ENCODE peak calls at places on chromosomes 1 and 21, in five cellular contexts. C is CD8-positive, alpha-beta T cell; W is breast epithelium; I is pancreas; J is astrocyte of the spinal cord. O is an unnamed sample.

GRCh38 chr1:180360333-180361075 is 130.4 kb downstream of the LHX4 start:
- DNase-seq in C (no peak), W (no peak), I (no peak), J (peak), O (no peak)

GRCh38 chr1:188689542-188689941 is 1788.1 kb downstream of the BRINP3 start:
- DNase-seq in C (no peak), W (no peak), I (no peak), J (peak), O (no peak)

GRCh38 chr1:168136709-168137514 is at the start of gene GPR161:
- DNase-seq in C (no peak), W (no peak), I (peak), J (peak), O (no peak)

GRCh38 chr1:26907071-26907922 is 6.5 kb downstream of the NR0B2 start:
- DNase-seq in C (no peak), W (no peak), I (peak), J (peak), O (no peak)

GRCh38 chr1:235060607-235061470 is 67.8 kb downstream of the TOMM20 start:
- DNase-seq in C (no peak), W (peak), I (no peak), J (no peak), O (no peak)

GRCh38 chr1:25714532-25714931 is 85.5 kb upstream of the SELENON start:
- DNase-seq in C (no peak), W (no peak), I (no peak), J (no peak), O (no peak)

GRCh38 chr1:41381691-41382530 is 20.7 kb downstream of the FOXO6 start:
- DNase-seq in C (no peak), W (no peak), I (no peak), J (no peak), O (no peak)

GRCh38 chr1:145981299-145981600 is 15.1 kb downstream of the TXNIP start:
- DNase-seq in C (no peak), W (no peak), I (no peak), J (no peak), O (no peak)

GRCh38 chr1:158992787-158993312 is 16.9 kb upstream of the IFI16 start:
- DNase-seq in C (no peak), W (no peak), I (no peak), J (no peak), O (no peak)

GRCh38 chr1:39625462-39626273 is 13.8 kb downstream of the HEYL start:
- DNase-seq in C (no peak), W (no peak), I (no peak), J (peak), O (no peak)

GRCh38 chr1:158121604-158122254 is 59.0 kb upstream of the CD1D start:
- DNase-seq in C (no peak), W (no peak), I (peak), J (peak), O (peak)

GRCh38 chr1:52164604-52165003 is 22.7 kb downstream of the ZFYVE9 start:
- DNase-seq in C (no peak), W (no peak), I (no peak), J (peak), O (no peak)

GRCh38 chr1:156727914-156728598 is at the start of gene METTL25B:
- DNase-seq in C (no peak), W (peak), I (peak), J (peak), O (no peak)

GRCh38 chr1:98523256-98523655 is 138.3 kb upstream of the SNX7 start:
- DNase-seq in C (no peak), W (no peak), I (no peak), J (peak), O (no peak)

GRCh38 chr1:214453109-214453722 is 98.2 kb downstream of the PTPN14 start:
- DNase-seq in C (no peak), W (no peak), I (no peak), J (peak), O (no peak)

GRCh38 chr1:7262611-7263010 is 477.4 kb downstream of the CAMTA1 start:
- DNase-seq in C (no peak), W (no peak), I (no peak), J (no peak), O (peak)

GRCh38 chr1:56905667-56906066 is 51.1 kb downstream of the C8A start:
- DNase-seq in C (no peak), W (no peak), I (no peak), J (no peak), O (no peak)

GRCh38 chr1:31640964-31641363 is 3.7 kb downstream of the PEF1 start:
- DNase-seq in C (no peak), W (no peak), I (no peak), J (no peak), O (no peak)

GRCh38 chr1:67609942-67610341 is 75.1 kb upstream of the GADD45A start:
- DNase-seq in C (no peak), W (no peak), I (no peak), J (no peak), O (no peak)

GRCh38 chr1:8858888-8859706 is 19.4 kb downstream of the ENO1 start:
- DNase-seq in C (no peak), W (no peak), I (no peak), J (peak), O (no peak)

GRCh38 chr1:156581661-156582387 is 2.3 kb downstream of the TTC24 start:
- DNase-seq in C (peak), W (no peak), I (no peak), J (no peak), O (no peak)

GRCh38 chr1:20732071-20732587 is 374 bp downstream of the SH2D5 start:
- DNase-seq in C (no peak), W (peak), I (no peak), J (peak), O (no peak)

GRCh38 chr21:32728455-32729237 is 833 bp upstream of the SYNJ1 start:
- DNase-seq in C (no peak), W (no peak), I (no peak), J (no peak), O (no peak)

GRCh38 chr21:29382029-29382654 is 83.4 kb downstream of the BACH1 start:
- DNase-seq in C (no peak), W (no peak), I (no peak), J (peak), O (peak)

GRCh38 chr1:1779691-1780597 is 1.7 kb upstream of the NADK start:
- DNase-seq in C (peak), W (peak), I (peak), J (peak), O (no peak)

DNA sequence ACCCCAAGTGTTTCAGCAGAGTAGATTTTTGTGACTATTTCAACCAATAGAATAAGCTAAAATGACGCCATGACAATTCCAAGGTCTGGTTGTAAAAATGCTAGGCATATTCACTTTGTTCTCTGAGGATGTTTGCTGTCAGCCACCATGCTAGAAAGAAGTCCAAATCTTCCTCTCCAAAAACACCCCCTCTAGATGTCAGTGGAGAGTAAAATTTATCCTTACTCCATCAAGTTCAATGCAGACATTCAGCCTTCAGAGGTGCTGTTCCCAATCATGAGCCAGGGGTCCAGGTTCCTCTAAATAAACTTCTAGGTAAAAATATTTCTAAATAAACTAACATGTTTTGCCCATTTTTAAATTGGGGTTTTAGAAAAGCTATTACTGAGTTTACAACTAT is 395.4 kb upstream of the ADAMTS5 start:
- DNase-seq in C (no peak), W (no peak), I (no peak), J (no peak), O (peak)
- TF ChIP-seq CTCF in C (no peak), W (no peak), I (no peak), J (peak), O (peak)

GRCh38 chr1:22174446-22174845 is 31.5 kb upstream of the WNT4 start:
- DNase-seq in C (no peak), W (no peak), I (no peak), J (no peak), O (no peak)
- TF ChIP-seq CTCF in C (no peak), W (no peak), I (no peak), J (no peak), O (no peak)

GRCh38 chr1:16371725-16372124 is 4.7 kb downstream of the SZRD1 start:
- DNase-seq in C (no peak), W (no peak), I (no peak), J (peak), O (no peak)

GRCh38 chr1:16367968-16368910 is 1.2 kb downstream of the SZRD1 start:
- DNase-seq in C (no peak), W (no peak), I (no peak), J (peak), O (no peak)

GRCh38 chr1:16369821-16370220 is 2.8 kb downstream of the SZRD1 start:
- DNase-seq in C (no peak), W (no peak), I (no peak), J (no peak), O (no peak)

GRCh38 chr1:16366722-16367257 is at the start of gene SZRD1:
- DNase-seq in C (peak), W (peak), I (peak), J (peak), O (peak)

GRCh38 chr1:16367258-16367967 is 371 bp downstream of the SZRD1 start:
- DNase-seq in C (peak), W (peak), I (peak), J (peak), O (no peak)
- TF ChIP-seq CTCF in C (no peak), W (no peak), I (no peak), J (no peak), O (no peak)

DNA sequence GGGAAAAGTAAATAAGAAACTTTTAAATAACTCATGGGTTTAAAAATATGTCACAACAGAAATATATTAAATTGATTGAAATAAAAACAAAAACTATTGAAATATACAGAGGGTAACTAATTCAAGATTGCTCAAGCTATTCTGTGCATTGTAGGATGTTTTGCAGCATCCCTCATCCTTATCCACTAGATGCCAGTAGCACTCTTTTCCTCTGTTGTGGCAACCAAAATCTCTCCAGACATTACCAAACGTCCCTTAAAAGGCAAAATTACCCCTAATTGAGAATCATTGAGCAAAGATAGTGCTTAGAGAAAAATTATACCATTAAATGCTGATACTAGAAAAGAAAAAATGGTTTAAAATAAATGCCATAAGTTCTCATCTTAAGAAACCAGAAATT is 682.6 kb downstream of the RWDD3 start:
- DNase-seq in C (no peak), W (no peak), I (no peak), J (peak), O (no peak)
- TF ChIP-seq CTCF in C (no peak), W (no peak), I (no peak), J (peak), O (peak)

O was measured in LNCaP clone FGC.